ENCODE peak calls at places on chromosomes 4 and X, in four cellular contexts. N is colonic mucosa, K is HAP-1, U is brain microvascular endothelial cell. F is an unnamed sample.

GRCh38 chr4:142347241-142347640 is 498.9 kb downstream of the INPP4B start:
- DNase-seq in N (no peak), K (no peak), U (peak; percentile 40), F (no peak)

GRCh38 chr4:136664988-136665387 is 867.3 kb downstream of the PCDH18 start:
- DNase-seq in N (no peak), K (no peak), U (no peak), F (no peak)

GRCh38 chrX:45900751-45901150 is 644.5 kb downstream of the ZNF674 start:
- DNase-seq in N (no peak), K (peak; percentile 35), U (peak; percentile 22), F (no peak)

GRCh38 chr4:10034136-10034535 is 12.8 kb upstream of the SLC2A9 start:
- DNase-seq in N (no peak), K (no peak), U (no peak), F (no peak)

GRCh38 chr4:1594871-1595788 is 89.0 kb downstream of the FAM53A start:
- DNase-seq in N (no peak), K (no peak), U (no peak), F (no peak)

GRCh38 chr4:109266891-109267290 is 35.6 kb downstream of the COL25A1 start:
- DNase-seq in N (no peak), K (no peak), U (no peak), F (no peak)

GRCh38 chrX:39063037-39063436 is 261.8 kb downstream of the MID1IP1 start:
- DNase-seq in N (peak; percentile 66), K (no peak), U (no peak), F (no peak)

GRCh38 chr4:173247316-173247715 is 78.7 kb downstream of the GALNT7 start:
- DNase-seq in N (no peak), K (no peak), U (no peak), F (no peak)

GRCh38 chrX:53316860-53317237 is 35.5 kb upstream of the IQSEC2 start:
- DNase-seq in N (no peak), K (no peak), U (no peak), F (no peak)

GRCh38 chrX:85203461-85203970 is 40.1 kb downstream of the SATL1 start:
- DNase-seq in N (no peak), K (no peak), U (no peak), F (no peak)

GRCh38 chrX:151825927-151826471 is 86.7 kb upstream of the MAGEA4 start:
- DNase-seq in N (no peak), K (no peak), U (peak; percentile 68), F (no peak)

GRCh38 chr4:88382621-88383020 is 4.0 kb downstream of the HERC6 start:
- DNase-seq in N (no peak), K (no peak), U (no peak), F (no peak)

GRCh38 chr4:187903700-187904099 is 91.9 kb upstream of the ZFP42 start:
- DNase-seq in N (no peak), K (no peak), U (peak; percentile 20), F (no peak)

GRCh38 chr4:86558799-86559198 is 35.3 kb upstream of the PTPN13 start:
- DNase-seq in N (no peak), K (no peak), U (no peak), F (no peak)

GRCh38 chr4:30825008-30825765 is 105.0 kb downstream of the PCDH7 start:
- DNase-seq in N (no peak), K (no peak), U (peak; percentile 26), F (no peak)

GRCh38 chr4:11606078-11606477 is 177.4 kb upstream of the HS3ST1 start:
- DNase-seq in N (no peak), K (no peak), U (no peak), F (no peak)

GRCh38 chrX:281166-281999 is at the start of gene PLCXD1:
- DNase-seq in N (no peak), K (peak; percentile 84), U (no peak), F (peak; percentile 21)

GRCh38 chr4:7344650-7345049 is 90.1 kb downstream of the PSAPL1 start:
- DNase-seq in N (no peak), K (no peak), U (no peak), F (no peak)

GRCh38 chr4:15649914-15650545 is 5.1 kb downstream of the FBXL5 start:
- DNase-seq in N (peak; percentile 52), K (peak; percentile 71), U (peak; percentile 52), F (peak; percentile 86)

GRCh38 chr4:70721747-70722146 is at the start of gene RUFY3:
- DNase-seq in N (no peak), K (peak; percentile 29), U (peak; percentile 87), F (no peak)

GRCh38 chr4:72418458-72418857 is 150.6 kb downstream of the ADAMTS3 start:
- DNase-seq in N (peak; percentile 17), K (no peak), U (peak; percentile 80), F (no peak)

GRCh38 chrX:57528670-57529255 is 63.0 kb upstream of the ZXDB start:
- DNase-seq in N (peak; percentile 18), K (peak; percentile 54), U (no peak), F (peak; percentile 24)

GRCh38 chr4:102404551-102404969 is 59.3 kb upstream of the SLC39A8 start:
- DNase-seq in N (no peak), K (peak; percentile 53), U (no peak), F (no peak)

GRCh38 chrX:11787564-11787963 is 29.5 kb downstream of the MSL3 start:
- DNase-seq in N (peak; percentile 58), K (peak; percentile 92), U (peak; percentile 51), F (no peak)

GRCh38 chr4:139704915-139705485 is 39.4 kb downstream of the MGST2 start:
- DNase-seq in N (no peak), K (no peak), U (peak; percentile 19), F (peak; percentile 14)

GRCh38 chr4:169136796-169137554 is 126.9 kb upstream of the CBR4 start:
- DNase-seq in N (no peak), K (no peak), U (no peak), F (no peak)

GRCh38 chrX:117532339-117532738 is 584.3 kb downstream of the KLHL13 start:
- DNase-seq in N (no peak), K (no peak), U (no peak), F (no peak)

GRCh38 chrX:107355533-107355932 is 93.9 kb upstream of the FRMPD3 start:
- DNase-seq in N (no peak), K (peak; percentile 38), U (no peak), F (no peak)

GRCh38 chr4:8192748-8193738 is 6.0 kb upstream of the SH3TC1 start:
- DNase-seq in N (peak; percentile 82), K (peak; percentile 43), U (peak; percentile 50), F (peak; percentile 79)

GRCh38 chrX:21374994-21375794 is 976 bp downstream of the CNKSR2 start:
- DNase-seq in N (no peak), K (no peak), U (no peak), F (no peak)

GRCh38 chr4:98565646-98566403 is 92.6 kb downstream of the TSPAN5 start:
- DNase-seq in N (no peak), K (no peak), U (no peak), F (peak; percentile 77)

GRCh38 chrX:103919336-103919682 is 43.1 kb upstream of the TMSB15B start:
- DNase-seq in N (peak; percentile 41), K (peak; percentile 54), U (peak; percentile 8), F (peak; percentile 77)

GRCh38 chr4:6275898-6276563 is 6.4 kb downstream of the WFS1 start:
- DNase-seq in N (no peak), K (no peak), U (no peak), F (no peak)
- H3K4me3 ChIP-seq in N (no peak overlapping the region), K (no peak overlapping the region), U (no peak overlapping the region), F (no peak overlapping the region)

DNA sequence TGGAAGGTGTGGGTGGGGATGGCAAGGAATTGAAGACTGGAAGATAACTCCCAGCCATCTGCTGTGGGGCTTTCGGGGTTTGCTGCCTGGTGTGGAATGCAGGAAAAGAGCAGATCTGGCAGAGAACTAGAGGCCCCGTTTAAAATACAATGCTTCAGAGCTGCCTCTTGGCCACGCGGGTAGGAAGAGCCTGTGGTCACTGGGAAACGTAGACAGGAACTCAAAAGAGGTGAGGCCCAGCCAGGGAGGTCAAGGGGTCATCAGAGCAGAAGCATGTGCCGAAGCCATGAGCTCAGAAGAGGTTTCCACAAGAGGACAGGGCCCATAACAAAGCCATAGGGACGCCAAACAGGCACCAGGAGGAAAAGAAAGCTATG is 14.5 kb upstream of the STS start:
- DNase-seq in N (no peak), K (no peak), U (no peak), F (no peak)
- H3K4me3 ChIP-seq in N (no peak overlapping the region), K (no peak overlapping the region), U (no peak overlapping the region), F (no peak overlapping the region)

DNA sequence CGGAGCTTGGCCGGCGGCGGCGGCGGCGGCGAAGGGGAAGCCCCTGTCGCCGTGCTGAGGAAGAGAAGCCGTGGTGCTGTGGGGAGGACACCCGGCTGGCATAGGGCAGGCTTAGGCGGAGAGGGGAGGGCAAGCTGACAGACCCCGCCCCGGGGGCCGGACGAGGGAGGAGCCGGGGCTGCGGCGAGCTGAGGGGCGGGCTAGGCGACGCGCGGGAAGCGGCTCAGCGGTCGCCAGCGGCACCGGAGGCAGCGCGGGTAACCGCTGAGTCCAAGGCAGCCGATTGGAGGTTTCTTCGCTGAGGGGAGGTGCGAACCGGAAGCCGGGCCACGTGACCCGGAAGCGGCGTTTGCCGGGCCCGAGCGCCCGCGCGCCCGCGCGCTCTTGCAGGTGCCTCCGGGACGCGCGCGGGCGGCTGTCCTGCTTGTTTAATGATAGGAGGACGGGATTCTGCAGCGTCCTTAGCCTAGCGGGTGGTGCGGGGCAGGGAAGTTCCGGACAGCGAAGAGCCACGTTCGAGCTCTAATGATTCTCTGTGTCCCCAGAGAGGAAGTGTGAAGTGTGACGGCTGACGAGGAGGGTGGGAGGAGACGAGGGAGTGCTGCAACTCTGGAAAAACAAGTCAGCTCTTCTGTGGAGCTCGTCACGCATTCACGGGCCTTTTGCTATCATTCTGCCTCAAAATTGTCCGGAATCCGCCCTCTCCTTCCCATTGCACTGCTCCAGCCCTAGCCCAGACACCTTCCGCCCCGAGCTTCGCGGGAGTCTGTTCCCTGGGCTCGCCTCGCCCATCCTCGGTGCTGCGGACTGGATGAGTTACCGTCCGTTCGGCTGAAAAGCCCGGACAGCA is at the start of gene AP1S2:
- DNase-seq in N (peak; percentile 97), K (peak; percentile 97), U (peak; percentile 85), F (peak; percentile 87)
- H3K4me3 ChIP-seq in N (peak within 1 kb of the TSS; percentile 79), K (peak within 1 kb of the TSS; percentile 60), U (peak within 1 kb of the TSS; percentile 61), F (peak within 1 kb of the TSS; percentile 63)

GRCh38 chrX:48071986-48072605 is 656 bp upstream of the ZNF630 start:
- DNase-seq in N (no peak), K (no peak), U (no peak), F (no peak)
- H3K4me3 ChIP-seq in N (peak overlapping the region; percentile 54), K (no peak overlapping the region), U (peak overlapping the region; percentile 67), F (no peak overlapping the region)

GRCh38 chr4:41362647-41363383 is 106.1 kb downstream of the UCHL1 start:
- DNase-seq in N (no peak), K (peak; percentile 90), U (no peak), F (no peak)
- H3K4me3 ChIP-seq in N (no peak overlapping the region), K (peak overlapping the region; percentile 78), U (no peak overlapping the region), F (no peak overlapping the region)

GRCh38 chr4:106355193-106355592 is 13.4 kb downstream of the GIMD1 start:
- DNase-seq in N (no peak), K (no peak), U (no peak), F (no peak)
- H3K4me3 ChIP-seq in N (no peak overlapping the region), K (no peak overlapping the region), U (no peak overlapping the region), F (no peak overlapping the region)

GRCh38 chr4:184734758-184735157 is 862 bp upstream of the CENPU start:
- DNase-seq in N (no peak), K (no peak), U (no peak), F (no peak)
- H3K4me3 ChIP-seq in N (peak overlapping the region; percentile 85), K (peak overlapping the region; percentile 97), U (no peak overlapping the region), F (peak overlapping the region; percentile 97)

GRCh38 chrX:120036704-120037103 is 40.8 kb downstream of the RHOXF2B start:
- DNase-seq in N (no peak), K (no peak), U (no peak), F (no peak)
- H3K4me3 ChIP-seq in N (no peak overlapping the region), K (no peak overlapping the region), U (no peak overlapping the region), F (no peak overlapping the region)

F was measured in Jurkat, Clone E6-1.